ENCODE peak calls at places on chromosomes 6 and 20, in six cellular contexts. R is activated naive CD4-positive, alpha-beta T cell treated with anti-CD3 and anti-CD28 coated beads, Interleukin-2, amount 50 U/mL, for 16 hours; Z is hypothalamus; K is hippocampal formation; L is stimulated activated CD4-positive, alpha-beta T cell treated with anti-CD3 and anti-CD28 coated beads, Interleukin-1b, Interleukin-23, amount 100 ng/mL, for 24 hours; Y is endothelial cell. E is an unnamed sample.

GRCh38 chr20:62356948-62357667 is 10.0 kb downstream of the LAMA5 start:
- DNase-seq in R (no peak), Z (no peak), K (no peak), L (no peak), Y (no peak), E (no peak)

GRCh38 chr6:449057-449430 is 57.5 kb downstream of the IRF4 start:
- DNase-seq in R (no peak), Z (no peak), K (no peak), L (no peak), Y (no peak), E (no peak)

GRCh38 chr20:49346682-49347081 is 68.8 kb upstream of the ZNFX1 start:
- DNase-seq in R (no peak), Z (no peak), K (no peak), L (no peak), Y (peak), E (no peak)

GRCh38 chr6:36246511-36247268 is 23.2 kb upstream of the PNPLA1 start:
- DNase-seq in R (no peak), Z (no peak), K (no peak), L (no peak), Y (no peak), E (no peak)

GRCh38 chr6:150881911-150882481 is 16.5 kb downstream of the MTHFD1L start:
- DNase-seq in R (no peak), Z (no peak), K (peak), L (no peak), Y (peak), E (no peak)

GRCh38 chr6:43912598-43913387 is 142.8 kb downstream of the VEGFA start:
- DNase-seq in R (no peak), Z (no peak), K (no peak), L (no peak), Y (no peak), E (no peak)

GRCh38 chr6:35299674-35300073 is 2.1 kb downstream of the DEF6 start:
- DNase-seq in R (no peak), Z (no peak), K (no peak), L (no peak), Y (no peak), E (no peak)

GRCh38 chr6:148693882-148694484 is 52.8 kb upstream of the UST start:
- DNase-seq in R (no peak), Z (no peak), K (no peak), L (no peak), Y (no peak), E (no peak)

GRCh38 chr6:103273048-103273447 is 1586.7 kb downstream of the HACE1 start:
- DNase-seq in R (no peak), Z (no peak), K (peak), L (no peak), Y (no peak), E (no peak)

GRCh38 chr6:40473026-40473425 is 114.1 kb downstream of the LRFN2 start:
- DNase-seq in R (no peak), Z (no peak), K (no peak), L (no peak), Y (no peak), E (no peak)

GRCh38 chr6:152642578-152643375 is 5.6 kb upstream of the SYNE1 start:
- DNase-seq in R (no peak), Z (no peak), K (no peak), L (no peak), Y (peak), E (peak)

GRCh38 chr6:36649086-36649485 is 29.4 kb upstream of the CDKN1A start:
- DNase-seq in R (no peak), Z (no peak), K (no peak), L (no peak), Y (no peak), E (no peak)

GRCh38 chr6:23526519-23526918 is 599.5 kb upstream of the NRSN1 start:
- DNase-seq in R (no peak), Z (no peak), K (no peak), L (no peak), Y (peak), E (no peak)

GRCh38 chr6:110662468-110663211 is 152.6 kb downstream of the CDK19 start:
- DNase-seq in R (no peak), Z (no peak), K (no peak), L (no peak), Y (no peak), E (no peak)

GRCh38 chr20:25300496-25301170 is 52.7 kb downstream of the PYGB start:
- DNase-seq in R (no peak), Z (no peak), K (no peak), L (no peak), Y (peak), E (no peak)

GRCh38 chr6:109453594-109454482 is 1.7 kb downstream of the MICAL1 start:
- DNase-seq in R (no peak), Z (no peak), K (no peak), L (no peak), Y (no peak), E (no peak)

GRCh38 chr20:21376631-21377030 is 20.7 kb downstream of the NKX2-4 start:
- DNase-seq in R (no peak), Z (no peak), K (no peak), L (no peak), Y (no peak), E (no peak)